ENCODE peak calls at places on chromosome 11, in five cellular contexts. J, I, A, M and H are unnamed samples.
A peak's percentile ranks its signal among the peaks of the same experiment; 100 is the strongest.

GRCh38 chr11:6618117-6619020 is 853 bp downstream of the TPP1 start:
- DNase-seq in J (no peak), I (peak; percentile 97), A (peak; percentile 90), M (no peak), H (peak; percentile 14)

GRCh38 chr11:7969756-7970646 is 4.8 kb upstream of the NLRP10 start:
- DNase-seq in J (no peak), I (no peak), A (no peak), M (peak; percentile 80), H (no peak)

GRCh38 chr11:29351301-29351873 is 665.4 kb downstream of the KCNA4 start:
- DNase-seq in J (no peak), I (no peak), A (no peak), M (no peak), H (no peak)

GRCh38 chr11:30016588-30017363 is at the start of gene KCNA4:
- DNase-seq in J (peak; percentile 66), I (no peak), A (no peak), M (peak; percentile 66), H (no peak)

GRCh38 chr11:85187992-85188391 is 439.2 kb downstream of the DLG2 start:
- DNase-seq in J (no peak), I (no peak), A (no peak), M (no peak), H (no peak)

GRCh38 chr11:89495951-89496350 is 4.8 kb upstream of the NOX4 start:
- DNase-seq in J (peak; percentile 29), I (peak; percentile 83), A (peak; percentile 93), M (no peak), H (peak; percentile 97)

GRCh38 chr11:107712342-107712741 is 486 bp upstream of the SLN start:
- DNase-seq in J (no peak), I (no peak), A (no peak), M (no peak), H (no peak)

GRCh38 chr11:86476109-86476861 is 101.6 kb downstream of the CCDC81 start:
- DNase-seq in J (no peak), I (peak; percentile 89), A (peak; percentile 7), M (no peak), H (no peak)

GRCh38 chr11:119774180-119774763 is 45.3 kb upstream of the NECTIN1 start:
- DNase-seq in J (peak; percentile 68), I (peak; percentile 41), A (peak; percentile 13), M (peak; percentile 52), H (no peak)

GRCh38 chr11:94662065-94662779 is 95.1 kb downstream of the PIWIL4 start:
- DNase-seq in J (no peak), I (no peak), A (no peak), M (no peak), H (peak; percentile 56)

GRCh38 chr11:75813126-75813525 is 1.9 kb upstream of the UVRAG start:
- DNase-seq in J (no peak), I (no peak), A (no peak), M (no peak), H (peak; percentile 36)

GRCh38 chr11:60953781-60954180 is 1.8 kb upstream of the SLC15A3 start:
- DNase-seq in J (no peak), I (peak; percentile 8), A (peak; percentile 44), M (no peak), H (no peak)

GRCh38 chr11:128764617-128765095 is 70.8 kb downstream of the FLI1 start:
- DNase-seq in J (no peak), I (no peak), A (no peak), M (no peak), H (no peak)

GRCh38 chr11:63917685-63918523 is 940 bp upstream of the RCOR2 start:
- DNase-seq in J (peak; percentile 82), I (peak; percentile 70), A (no peak), M (peak; percentile 93), H (peak; percentile 57)

GRCh38 chr11:106152013-106152412 is 74.6 kb downstream of the AASDHPPT start:
- DNase-seq in J (no peak), I (peak; percentile 13), A (peak; percentile 17), M (peak; percentile 31), H (peak; percentile 21)

GRCh38 chr11:69008774-69009440 is 4.1 kb downstream of the MRGPRF start:
- DNase-seq in J (no peak), I (peak; percentile 98), A (peak; percentile 99), M (peak; percentile 61), H (peak; percentile 82)

GRCh38 chr11:104830080-104830479 is 68.2 kb downstream of the CASP12 start:
- DNase-seq in J (no peak), I (peak; percentile 27), A (peak; percentile 72), M (no peak), H (no peak)

GRCh38 chr11:2092956-2093412 is 46.2 kb downstream of the IGF2 start:
- DNase-seq in J (no peak), I (peak; percentile 10), A (peak; percentile 10), M (peak; percentile 31), H (peak; percentile 13)

GRCh38 chr11:3134218-3134621 is 30.9 kb downstream of the OSBPL5 start:
- DNase-seq in J (no peak), I (no peak), A (no peak), M (no peak), H (no peak)

GRCh38 chr11:84408946-84409411 is 1122.8 kb upstream of the CCDC90B start:
- DNase-seq in J (peak; percentile 61), I (peak; percentile 66), A (no peak), M (no peak), H (no peak)

GRCh38 chr11:78370406-78371172 is 47.0 kb downstream of the GAB2 start:
- DNase-seq in J (no peak), I (peak; percentile 42), A (peak; percentile 41), M (no peak), H (no peak)

GRCh38 chr11:115817844-115818565 is 313.8 kb upstream of the CADM1 start:
- DNase-seq in J (no peak), I (no peak), A (no peak), M (no peak), H (no peak)

GRCh38 chr11:127627629-127628462 is 627.3 kb upstream of the KIRREL3 start:
- DNase-seq in J (no peak), I (no peak), A (peak; percentile 4), M (no peak), H (no peak)

GRCh38 chr11:130675456-130675855 is 227.0 kb downstream of the ADAMTS15 start:
- DNase-seq in J (no peak), I (peak; percentile 90), A (peak; percentile 50), M (no peak), H (no peak)

GRCh38 chr11:86636275-86636674 is 36.1 kb downstream of the ME3 start:
- DNase-seq in J (no peak), I (peak; percentile 75), A (peak; percentile 31), M (no peak), H (peak; percentile 34)

GRCh38 chr11:126212089-126212660 is 593 bp downstream of the FAM118B start:
- DNase-seq in J (no peak), I (peak; percentile 42), A (peak; percentile 24), M (no peak), H (no peak)

GRCh38 chr11:41039592-41039991 is 419.9 kb downstream of the LRRC4C start:
- DNase-seq in J (no peak), I (no peak), A (no peak), M (no peak), H (no peak)

GRCh38 chr11:62678433-62678769 is 472 bp downstream of the UBXN1 start:
- DNase-seq in J (no peak), I (no peak), A (no peak), M (no peak), H (no peak)
- H2BK5ac ChIP-seq in J (peak overlapping the region; percentile 96), I (no peak overlapping the region), A (peak overlapping the region; percentile 68), M (no peak overlapping the region), H (peak overlapping the region; percentile 49)

GRCh38 chr11:776459-777287 is 614 bp downstream of the GATD1 start:
- DNase-seq in J (no peak), I (peak; percentile 52), A (no peak), M (peak; percentile 83), H (peak; percentile 39)
- H4K91ac ChIP-seq in J (peak overlapping the region; percentile 89), I (peak overlapping the region; percentile 83), A (peak overlapping the region; percentile 91), M (no peak overlapping the region), H (peak overlapping the region; percentile 82)

GRCh38 chr11:111538407-111539114 is 2.0 kb upstream of the LAYN start:
- DNase-seq in J (no peak), I (peak; percentile 51), A (peak; percentile 43), M (no peak), H (peak; percentile 56)

GRCh38 chr11:111540921-111541208 is 345 bp downstream of the LAYN start:
- DNase-seq in J (no peak), I (no peak), A (no peak), M (no peak), H (peak; percentile 36)

GRCh38 chr11:111541209-111542061 is 915 bp downstream of the LAYN start:
- DNase-seq in J (peak; percentile 9), I (peak; percentile 90), A (peak; percentile 92), M (peak; percentile 60), H (peak; percentile 79)

GRCh38 chr11:111539426-111540113 is 950 bp upstream of the LAYN start:
- DNase-seq in J (no peak), I (peak; percentile 47), A (no peak), M (no peak), H (no peak)

GRCh38 chr11:111540114-111540920 is at the start of gene LAYN:
- DNase-seq in J (peak; percentile 33), I (peak; percentile 82), A (peak; percentile 62), M (peak; percentile 78), H (peak; percentile 86)
- H2BK5ac ChIP-seq in J (no peak within 1 kb of the TSS), I (peak within 1 kb of the TSS; percentile 10), A (peak within 1 kb of the TSS; percentile 64), M (no peak within 1 kb of the TSS), H (peak within 1 kb of the TSS; percentile 79)

GRCh38 chr11:44446996-44447771 is 118.3 kb upstream of the CD82 start:
- DNase-seq in J (no peak), I (no peak), A (no peak), M (no peak), H (no peak)
- H4K91ac ChIP-seq in J (no peak overlapping the region), I (no peak overlapping the region), A (no peak overlapping the region), M (peak overlapping the region; percentile 53), H (no peak overlapping the region)

GRCh38 chr11:79421820-79422219 is 19.0 kb downstream of the TENM4 start:
- DNase-seq in J (no peak), I (no peak), A (no peak), M (no peak), H (no peak)
- H2BK5ac ChIP-seq in J (no peak overlapping the region), I (no peak overlapping the region), A (no peak overlapping the region), M (no peak overlapping the region), H (no peak overlapping the region)

GRCh38 chr11:58780578-58780977 is 48.8 kb upstream of the GLYAT start:
- DNase-seq in J (no peak), I (no peak), A (no peak), M (no peak), H (no peak)
- H4K91ac ChIP-seq in J (no peak overlapping the region), I (no peak overlapping the region), A (no peak overlapping the region), M (no peak overlapping the region), H (no peak overlapping the region)

GRCh38 chr11:77181226-77181625 is 53.2 kb downstream of the MYO7A start:
- DNase-seq in J (no peak), I (no peak), A (no peak), M (no peak), H (no peak)
- H2BK5ac ChIP-seq in J (no peak overlapping the region), I (no peak overlapping the region), A (no peak overlapping the region), M (no peak overlapping the region), H (no peak overlapping the region)